ENCODE peak calls at places on chromosomes 2 and 18, in nine cellular contexts. S, P, N, E, V, R, J, K and Q are unnamed samples.

GRCh38 chr2:127651987-127652550 is 6.1 kb downstream of the GPR17 start:
- DNase-seq in N (peak), E (peak), J (no peak), P (no peak), V (no peak), R (peak), S (no peak), K (peak), Q (no peak)

GRCh38 chr18:2410688-2411087 is 160.6 kb downstream of the METTL4 start:
- DNase-seq in S (peak), E (no peak), N (no peak), P (peak), V (no peak), J (no peak), K (no peak), R (no peak), Q (no peak)

GRCh38 chr18:39969813-39970494 is 1985.1 kb upstream of the PIK3C3 start:
- DNase-seq in P (no peak), K (peak), N (no peak), E (peak), V (no peak), R (no peak), J (no peak), S (no peak), Q (no peak)

GRCh38 chr2:7400628-7401027 is 483.4 kb downstream of the RNF144A start:
- DNase-seq in J (no peak), N (no peak), K (no peak), R (no peak), V (no peak), S (no peak), E (no peak), P (no peak), Q (no peak)

GRCh38 chr2:43083278-43083677 is 143.1 kb downstream of the ZFP36L2 start:
- DNase-seq in V (no peak), K (peak), E (peak), R (peak), P (no peak), S (no peak), J (no peak), N (peak), Q (no peak)

GRCh38 chr18:41887100-41887499 is 67.9 kb upstream of the PIK3C3 start:
- DNase-seq in N (no peak), E (no peak), P (no peak), J (no peak), S (no peak), K (no peak), V (no peak), R (no peak), Q (no peak)

GRCh38 chr2:75047907-75048625 is 89.6 kb downstream of the POLE4 start:
- DNase-seq in R (no peak), K (peak), P (peak), J (no peak), E (peak), V (no peak), S (peak), N (no peak), Q (no peak)

GRCh38 chr2:65661980-65662653 is 229.7 kb upstream of the SPRED2 start:
- DNase-seq in S (no peak), R (no peak), N (no peak), J (no peak), P (no peak), V (no peak), E (peak), K (no peak), Q (peak)

GRCh38 chr2:38168710-38169480 is 92.9 kb upstream of the CYP1B1 start:
- DNase-seq in V (no peak), E (peak), N (no peak), P (no peak), J (no peak), R (no peak), K (peak), S (peak), Q (no peak)

GRCh38 chr2:136075466-136075865 is 42.5 kb downstream of the CXCR4 start:
- DNase-seq in E (no peak), S (no peak), N (no peak), J (no peak), R (no peak), V (no peak), K (no peak), P (no peak), Q (no peak)

GRCh38 chr18:23934252-23934651 is 80.3 kb upstream of the TTC39C start:
- DNase-seq in K (no peak), P (no peak), R (no peak), V (no peak), S (no peak), N (no peak), J (no peak), E (no peak), Q (no peak)

GRCh38 chr2:224206816-224207215 is 167.7 kb upstream of the SERPINE2 start:
- DNase-seq in J (no peak), N (no peak), V (no peak), P (no peak), R (no peak), S (peak), K (no peak), E (no peak), Q (no peak)

GRCh38 chr2:30149513-30149912 is 2.7 kb downstream of the YPEL5 start:
- DNase-seq in R (no peak), N (no peak), E (no peak), K (no peak), J (peak), V (no peak), P (no peak), S (peak), Q (no peak)

GRCh38 chr2:57796527-57796926 is 250.1 kb upstream of the VRK2 start:
- DNase-seq in V (no peak), J (no peak), N (no peak), S (no peak), P (no peak), R (no peak), K (no peak), E (peak), Q (no peak)

GRCh38 chr2:10318345-10318744 is 15.6 kb downstream of the HPCAL1 start:
- DNase-seq in P (no peak), N (peak), K (no peak), R (no peak), S (no peak), V (no peak), J (no peak), E (no peak), Q (no peak)

GRCh38 chr2:16137080-16137755 is 196.9 kb downstream of the MYCN start:
- DNase-seq in N (no peak), K (no peak), R (no peak), E (no peak), V (no peak), J (no peak), P (no peak), S (no peak), Q (no peak)

GRCh38 chr2:105595536-105595935 is 149.2 kb upstream of the NCK2 start:
- DNase-seq in J (no peak), V (no peak), N (no peak), S (peak), R (no peak), E (no peak), P (peak), K (no peak), Q (no peak)

GRCh38 chr18:21112140-21112473 is 494 bp upstream of the ROCK1 start:
- DNase-seq in P (no peak), N (peak), R (no peak), V (no peak), K (no peak), J (no peak), E (no peak), S (no peak), Q (peak)

GRCh38 chr2:187826023-187826422 is 271.8 kb upstream of the TFPI start:
- DNase-seq in N (no peak), P (no peak), E (peak), J (no peak), S (no peak), R (no peak), K (peak), V (no peak), Q (no peak)

GRCh38 chr2:17538844-17539554 is 1.5 kb upstream of the VSNL1 start:
- DNase-seq in V (no peak), E (peak), P (peak), J (peak), N (no peak), S (peak), K (peak), R (peak), Q (peak)

GRCh38 chr2:12555012-12555645 is 161.6 kb upstream of the TRIB2 start:
- DNase-seq in E (peak), K (peak), J (no peak), P (peak), R (no peak), S (peak), V (peak), N (no peak), Q (no peak)

GRCh38 chr18:76256897-76257500 is 238.0 kb downstream of the ZNF516 start:
- DNase-seq in R (peak), V (no peak), S (peak), E (peak), J (peak), K (peak), P (peak), N (no peak), Q (peak)

GRCh38 chr2:23651187-23651983 is 266.4 kb downstream of the KLHL29 start:
- DNase-seq in R (no peak), N (no peak), V (peak), P (peak), J (no peak), K (peak), S (peak), E (peak), Q (no peak)

GRCh38 chr2:74053959-74054715 is 69.4 kb downstream of the TET3 start:
- DNase-seq in V (no peak), E (no peak), J (no peak), R (no peak), K (no peak), P (no peak), N (no peak), S (no peak), Q (no peak)

GRCh38 chr2:9219027-9219445 is 12.4 kb downstream of the ASAP2 start:
- DNase-seq in R (no peak), V (no peak), E (peak), N (no peak), S (no peak), P (no peak), J (no peak), K (peak), Q (no peak)

GRCh38 chr18:35641467-35641866 is 59.9 kb downstream of the GALNT1 start:
- DNase-seq in R (no peak), K (no peak), S (no peak), E (no peak), P (no peak), N (no peak), V (no peak), J (no peak), Q (no peak)

GRCh38 chr18:12254820-12255511 is 805 bp downstream of the CIDEA start:
- DNase-seq in R (no peak), S (no peak), V (no peak), P (no peak), E (no peak), N (peak), J (peak), K (no peak), Q (no peak)

GRCh38 chr2:145483854-145484253 is 963.9 kb upstream of the ZEB2 start:
- DNase-seq in S (no peak), K (no peak), E (no peak), R (no peak), P (no peak), V (no peak), N (no peak), J (no peak), Q (no peak)

GRCh38 chr2:145488571-145488970 is 968.7 kb upstream of the ZEB2 start:
- DNase-seq in S (no peak), V (no peak), E (no peak), K (no peak), J (no peak), N (no peak), P (no peak), R (no peak), Q (no peak)

GRCh38 chr2:145481334-145481922 is 961.5 kb upstream of the ZEB2 start:
- DNase-seq in K (no peak), S (no peak), R (no peak), P (no peak), N (no peak), E (no peak), V (no peak), J (no peak), Q (no peak)

GRCh38 chr2:145484443-145485086 is 964.6 kb upstream of the ZEB2 start:
- DNase-seq in E (peak), P (peak), S (peak), K (peak), V (peak), J (no peak), N (no peak), R (no peak), Q (no peak)
- TF ChIP-seq CTCF in E (peak), P (peak), S (peak), K (peak), V (peak), J (no peak), N (no peak), R (peak), Q (no peak)

GRCh38 chr2:241315183-241315878 is at the start of gene HDLBP:
- DNase-seq in J (peak), S (peak), E (peak), R (peak), V (peak), N (peak), K (peak), P (peak), Q (peak)
- TF ChIP-seq CTCF in J (no peak), S (peak), E (no peak), R (peak), V (peak), N (peak), K (no peak), P (peak), Q (no peak)

GRCh38 chr2:207046642-207047213 is 107.4 kb downstream of the CPO start:
- DNase-seq in K (peak), P (no peak), V (no peak), E (peak), R (peak), J (no peak), S (no peak), N (no peak), Q (no peak)
- TF ChIP-seq CTCF in K (peak), P (no peak), V (no peak), E (no peak), R (no peak), J (no peak), S (no peak), N (no peak), Q (no peak)

GRCh38 chr2:52629944-52630343 is 1137.7 kb upstream of the CHAC2 start:
- DNase-seq in R (no peak), N (peak), P (no peak), S (no peak), E (no peak), V (no peak), J (no peak), K (no peak), Q (no peak)

GRCh38 chr2:52629531-52629930 is 1138.1 kb upstream of the CHAC2 start:
- DNase-seq in K (no peak), S (no peak), P (no peak), E (no peak), N (peak), V (no peak), J (no peak), R (no peak), Q (no peak)

GRCh38 chr2:52632543-52632942 is 1135.1 kb upstream of the CHAC2 start:
- DNase-seq in S (no peak), N (no peak), J (peak), E (no peak), K (no peak), V (no peak), P (no peak), R (no peak), Q (no peak)
- TF ChIP-seq CTCF in S (no peak), N (no peak), J (no peak), E (no peak), K (no peak), V (no peak), P (no peak), R (no peak), Q (no peak)

DNA sequence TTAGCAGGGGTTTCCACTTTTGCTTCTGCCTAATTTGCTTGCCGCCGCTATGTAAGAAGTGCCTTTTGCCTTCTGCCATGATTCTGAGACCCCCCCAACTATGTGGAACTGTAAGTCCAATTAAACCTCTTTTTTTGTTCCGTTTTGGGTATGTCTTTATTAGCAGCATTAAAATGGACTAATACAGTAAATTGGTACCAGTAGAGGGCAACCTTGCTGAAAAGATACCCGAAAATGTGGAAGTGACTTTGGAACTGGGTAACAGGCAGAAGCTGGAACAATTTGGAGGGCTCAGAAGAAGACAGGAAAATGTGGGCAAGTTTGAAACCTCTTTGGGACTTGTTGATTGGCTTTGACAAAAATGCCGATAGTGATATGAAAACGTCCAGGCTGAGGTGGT is 216.1 kb upstream of the FSIP2 start:
- DNase-seq in P (no peak), R (no peak), J (no peak), V (no peak), S (no peak), N (no peak), E (no peak), K (no peak), Q (no peak)
- TF ChIP-seq CTCF in P (no peak), R (no peak), J (no peak), V (no peak), S (no peak), N (no peak), E (no peak), K (no peak), Q (no peak)

GRCh38 chr2:124560592-124561112 is 535.6 kb downstream of the CNTNAP5 start:
- DNase-seq in R (no peak), K (no peak), P (no peak), S (no peak), E (no peak), N (no peak), V (no peak), J (no peak), Q (no peak)
- TF ChIP-seq CTCF in R (no peak), K (no peak), P (no peak), S (no peak), E (no peak), N (no peak), V (no peak), J (no peak), Q (no peak)